ENCODE peak calls at places on chromosomes 13 and 19, in ten cellular contexts. X is GM20000; D is activated CD8-positive, alpha-beta T cell treated with anti-CD3 and anti-CD28 coated beads, Interleukin-2, amount 10 ng/mL, durations not matched to agents 7 days and 5 days; I is stimulated activated CD8-positive, alpha-beta memory T cell treated with anti-CD3 and anti-CD28 coated beads, Interleukin-2, amount 100 ng/mL, for 48 hours; Q is psoas muscle; O is HS-27A; J is activated CD4-positive, alpha-beta T cell treated with anti-CD3 and anti-CD28 coated beads, Interleukin-2, amount 50 U/mL, for 4 hours; H is 8988T; L is activated CD4-positive, CD25-positive, alpha-beta regulatory T cell; K is mucosa of gallbladder. T is an unnamed sample.

GRCh38 chr13:20512042-20512683 is 13.5 kb downstream of the CRYL1 start:
- DNase-seq in D (no peak), L (no peak), H (no peak), X (no peak), O (no peak), J (no peak), Q (no peak), K (no peak), I (no peak), T (no peak)

GRCh38 chr13:29386246-29386645 is 209.2 kb downstream of the SLC7A1 start:
- DNase-seq in H (no peak), O (no peak), K (no peak), D (no peak), L (no peak), J (no peak), I (no peak), X (no peak), Q (no peak), T (no peak)

GRCh38 chr13:42967660-42968059 is 24.4 kb downstream of the EPSTI1 start:
- DNase-seq in L (no peak), I (no peak), K (peak; percentile 51), H (no peak), O (no peak), Q (no peak), D (no peak), J (no peak), X (no peak), T (no peak)

GRCh38 chr19:35124098-35125060 is 8.8 kb downstream of the FXYD3 start:
- DNase-seq in I (peak; percentile 81), L (peak; percentile 72), X (peak; percentile 94), H (peak; percentile 98), O (peak; percentile 97), Q (peak; percentile 97), J (peak; percentile 83), D (peak; percentile 88), K (peak; percentile 93), T (peak; percentile 91)

GRCh38 chr19:33859016-33859415 is 62.3 kb downstream of the KCTD15 start:
- DNase-seq in X (no peak), K (no peak), I (no peak), O (no peak), L (no peak), Q (no peak), J (no peak), D (no peak), H (no peak), T (no peak)

GRCh38 chr13:97849305-97849704 is 104.2 kb upstream of the IPO5 start:
- DNase-seq in K (no peak), J (no peak), Q (no peak), D (no peak), I (no peak), H (no peak), L (no peak), O (no peak), X (no peak), T (no peak)

GRCh38 chr13:97256343-97256783 is 34.2 kb downstream of the MBNL2 start:
- DNase-seq in O (peak; percentile 73), X (no peak), I (no peak), D (no peak), H (no peak), L (no peak), J (no peak), K (no peak), Q (no peak), T (no peak)

GRCh38 chr19:42203700-42204099 is 13.8 kb downstream of the DEDD2 start:
- DNase-seq in I (no peak), H (no peak), O (no peak), K (no peak), X (no peak), J (no peak), L (no peak), D (no peak), Q (no peak), T (no peak)

GRCh38 chr13:112970552-112971287 is 1.7 kb downstream of the MCF2L start:
- DNase-seq in H (no peak), L (no peak), Q (peak; percentile 15), J (no peak), D (no peak), I (no peak), X (no peak), K (no peak), O (no peak), T (no peak)

GRCh38 chr13:66312312-66313087 is 917.6 kb downstream of the PCDH9 start:
- DNase-seq in L (no peak), H (no peak), Q (no peak), I (no peak), D (no peak), K (peak; percentile 27), X (no peak), O (peak; percentile 17), J (no peak), T (no peak)

T was measured in amygdala.